ENCODE peak calls at places on chromosome 17, in five cellular contexts. One of them, this sample, is unnamed.

GRCh38 chr17:38705523-38705802 is 390 bp downstream of the MLLT6 start:
- DNase-seq in HepG2: no peak
- DNase-seq in A549: no peak
- DNase-seq in GM12878: no peak
- DNase-seq in K562: peak
- DNase-seq in this sample: peak

GRCh38 chr17:21033350-21033749 is 9.5 kb downstream of the USP22 start:
- DNase-seq in HepG2: no peak
- DNase-seq in A549: no peak
- DNase-seq in GM12878: no peak
- DNase-seq in K562: no peak
- DNase-seq in this sample: no peak

GRCh38 chr17:5911919-5912318 is 158.3 kb upstream of the WSCD1 start:
- DNase-seq in HepG2: no peak
- DNase-seq in A549: no peak
- DNase-seq in GM12878: no peak
- DNase-seq in K562: no peak
- DNase-seq in this sample: no peak

GRCh38 chr17:27630607-27631408 is at the start of gene LGALS9:
- DNase-seq in HepG2: no peak
- DNase-seq in A549: no peak
- DNase-seq in GM12878: peak
- DNase-seq in K562: no peak
- DNase-seq in this sample: no peak

GRCh38 chr17:57970706-57971105 is 15.5 kb upstream of the CUEDC1 start:
- DNase-seq in HepG2: no peak
- DNase-seq in A549: no peak
- DNase-seq in GM12878: no peak
- DNase-seq in K562: no peak
- DNase-seq in this sample: no peak

GRCh38 chr17:75635610-75636202 is 2.5 kb downstream of the SMIM5 start:
- DNase-seq in HepG2: no peak
- DNase-seq in A549: no peak
- DNase-seq in GM12878: no peak
- DNase-seq in K562: no peak
- DNase-seq in this sample: no peak

GRCh38 chr17:58969612-58970011 is 137.1 kb downstream of the TRIM37 start:
- DNase-seq in HepG2: no peak
- DNase-seq in A549: no peak
- DNase-seq in GM12878: no peak
- DNase-seq in K562: no peak
- DNase-seq in this sample: no peak

GRCh38 chr17:30922235-30922993 is 669 bp downstream of the ADAP2 start:
- DNase-seq in HepG2: no peak
- DNase-seq in A549: no peak
- DNase-seq in GM12878: no peak
- DNase-seq in K562: no peak
- DNase-seq in this sample: peak

GRCh38 chr17:36947922-36948716 is 635 bp upstream of the AATF start:
- DNase-seq in HepG2: no peak
- DNase-seq in A549: peak
- DNase-seq in GM12878: no peak
- DNase-seq in K562: no peak
- DNase-seq in this sample: peak

DNA sequence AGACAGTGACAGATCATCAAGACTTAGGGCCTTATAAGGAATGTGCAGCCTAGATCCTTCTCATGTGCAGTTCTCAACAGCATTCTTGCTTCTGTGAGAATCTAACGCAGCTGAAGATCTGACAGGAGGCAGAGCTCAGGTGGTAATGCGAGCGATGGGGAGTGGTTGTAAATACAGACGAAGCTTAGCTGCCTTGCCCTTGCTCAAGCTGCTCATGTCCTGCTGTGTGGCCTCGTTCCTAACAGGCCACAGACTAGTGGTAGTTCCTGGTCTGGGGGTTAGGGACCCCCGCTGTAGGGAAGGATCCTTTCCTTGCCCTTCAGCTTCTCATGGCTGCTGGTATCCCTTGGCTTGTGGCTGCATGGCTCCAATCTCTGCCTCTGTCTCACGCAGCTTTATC is 10.3 kb upstream of the NTN1 start:
- DNase-seq in HepG2: no peak
- DNase-seq in A549: no peak
- DNase-seq in GM12878: no peak
- DNase-seq in K562: no peak
- DNase-seq in this sample: no peak
- TF ChIP-seq JUNB in HepG2: no peak
- TF ChIP-seq JUNB in A549: no peak
- TF ChIP-seq JUNB in GM12878: no peak
- TF ChIP-seq JUNB in K562: no peak
- TF ChIP-seq JUNB in this sample: no peak

GRCh38 chr17:73551756-73552155 is 92.5 kb downstream of the SDK2 start:
- DNase-seq in HepG2: no peak
- DNase-seq in A549: no peak
- DNase-seq in GM12878: no peak
- DNase-seq in K562: no peak
- DNase-seq in this sample: peak
- TF ChIP-seq JUNB in HepG2: no peak
- TF ChIP-seq JUNB in A549: no peak
- TF ChIP-seq JUNB in GM12878: no peak
- TF ChIP-seq JUNB in K562: no peak
- TF ChIP-seq JUNB in this sample: no peak

GRCh38 chr17:79504181-79504605 is 106.7 kb downstream of the RBFOX3 start:
- DNase-seq in HepG2: no peak
- DNase-seq in A549: peak
- DNase-seq in GM12878: no peak
- DNase-seq in K562: no peak
- DNase-seq in this sample: peak
- TF ChIP-seq JUNB in HepG2: no peak
- TF ChIP-seq JUNB in A549: no peak
- TF ChIP-seq JUNB in GM12878: no peak
- TF ChIP-seq JUNB in K562: no peak
- TF ChIP-seq JUNB in this sample: no peak

DNA sequence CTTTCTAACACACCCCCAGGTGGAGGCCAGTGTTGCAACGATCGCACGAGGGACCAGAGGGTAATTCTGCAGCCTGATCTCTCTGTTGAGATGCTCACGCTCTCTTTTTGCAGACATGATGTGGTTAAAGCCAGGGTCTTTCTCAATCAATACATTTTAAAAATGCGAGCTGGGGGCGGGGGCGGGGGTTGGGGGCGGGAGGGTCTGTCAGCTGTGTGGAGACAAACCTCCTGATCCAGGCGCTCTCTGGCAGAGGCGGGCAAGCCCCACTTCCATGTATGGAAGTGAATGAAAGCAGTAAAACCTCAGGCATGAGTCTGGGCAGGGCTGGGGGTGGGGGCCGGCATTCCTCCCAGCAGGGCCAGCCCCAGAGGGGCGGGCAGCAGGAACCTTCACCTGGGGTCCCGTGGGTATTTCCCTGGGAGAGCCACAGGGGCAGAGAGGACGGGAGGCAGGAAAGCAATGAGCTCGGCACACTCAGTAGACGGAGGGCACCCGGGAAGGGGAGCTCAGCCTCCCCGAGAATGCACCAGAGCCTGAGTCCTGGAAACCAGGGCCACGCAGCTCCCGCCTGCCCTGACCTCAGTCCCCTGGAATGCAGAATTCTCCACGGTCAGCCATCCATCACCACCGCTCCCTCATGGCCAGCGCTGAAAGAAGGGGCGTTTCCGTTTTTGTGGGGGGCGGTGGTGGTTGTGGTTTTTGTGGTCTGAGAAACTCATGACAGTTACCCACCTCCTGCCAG is 28.0 kb downstream of the NXN start:
- DNase-seq in HepG2: peak
- DNase-seq in A549: peak
- DNase-seq in GM12878: no peak
- DNase-seq in K562: no peak
- DNase-seq in this sample: peak
- TF ChIP-seq JUNB in HepG2: no peak
- TF ChIP-seq JUNB in A549: no peak
- TF ChIP-seq JUNB in GM12878: no peak
- TF ChIP-seq JUNB in K562: no peak
- TF ChIP-seq JUNB in this sample: no peak

GRCh38 chr17:81160306-81160705 is 5.0 kb upstream of the PVALEF start:
- DNase-seq in HepG2: no peak
- DNase-seq in A549: no peak
- DNase-seq in GM12878: no peak
- DNase-seq in K562: no peak
- DNase-seq in this sample: no peak
- TF ChIP-seq JUNB in HepG2: no peak
- TF ChIP-seq JUNB in A549: no peak
- TF ChIP-seq JUNB in GM12878: no peak
- TF ChIP-seq JUNB in K562: no peak
- TF ChIP-seq JUNB in this sample: no peak

GRCh38 chr17:82318169-82318498 is 726 bp upstream of the CD7 start:
- DNase-seq in HepG2: no peak
- DNase-seq in A549: no peak
- DNase-seq in GM12878: no peak
- DNase-seq in K562: no peak
- DNase-seq in this sample: no peak
- TF ChIP-seq JUNB in HepG2: no peak
- TF ChIP-seq JUNB in A549: no peak
- TF ChIP-seq JUNB in GM12878: no peak
- TF ChIP-seq JUNB in K562: no peak
- TF ChIP-seq JUNB in this sample: no peak

This sample was measured in GM23338.